ENCODE peak calls at places on chromosomes 2 and 18, in four cellular contexts. E, X, O and L are unnamed samples.

GRCh38 chr2:216351172-216351925 is 20.9 kb downstream of the MARCHF4 start:
- DNase-seq in E (no peak), X (no peak), O (no peak), L (no peak)

GRCh38 chr2:112916625-112917024 is 5.7 kb downstream of the IL37 start:
- DNase-seq in E (no peak), X (no peak), O (no peak), L (no peak)

GRCh38 chr18:43692291-43692690 is 415.0 kb upstream of the SYT4 start:
- DNase-seq in E (no peak), X (no peak), O (no peak), L (no peak)

GRCh38 chr2:74186038-74186437 is 7.4 kb upstream of the MOB1A start:
- DNase-seq in E (no peak), X (no peak), O (no peak), L (peak)

GRCh38 chr2:94966689-94967088 is 58.8 kb upstream of the MAL start:
- DNase-seq in E (no peak), X (no peak), O (no peak), L (no peak)

GRCh38 chr2:54634012-54634411 is 89.5 kb upstream of the EML6 start:
- DNase-seq in E (no peak), X (no peak), O (no peak), L (peak)

GRCh38 chr2:179853108-179853507 is 8.3 kb downstream of the ZNF385B start:
- DNase-seq in E (no peak), X (no peak), O (peak), L (no peak)

GRCh38 chr18:22567794-22568193 is 150.1 kb upstream of the CTAGE1 start:
- DNase-seq in E (no peak), X (no peak), O (no peak), L (peak)

GRCh38 chr2:221264318-221264717 is 307.8 kb downstream of the EPHA4 start:
- DNase-seq in E (no peak), X (no peak), O (no peak), L (no peak)

GRCh38 chr2:211867845-211868361 is 670.7 kb downstream of the ERBB4 start:
- DNase-seq in E (no peak), X (no peak), O (no peak), L (no peak)

GRCh38 chr2:143574069-143574468 is 444.9 kb downstream of the ARHGAP15 start:
- DNase-seq in E (no peak), X (no peak), O (no peak), L (no peak)

GRCh38 chr2:203022751-203023150 is 8.1 kb downstream of the NBEAL1 start:
- DNase-seq in E (no peak), X (no peak), O (no peak), L (no peak)

GRCh38 chr2:127526940-127527804 is 883 bp upstream of the IWS1 start:
- DNase-seq in E (no peak), X (no peak), O (peak), L (peak)

GRCh38 chr2:75310915-75311314 is 111.6 kb upstream of the TACR1 start:
- DNase-seq in E (no peak), X (no peak), O (no peak), L (no peak)

GRCh38 chr18:41989508-41989907 is 34.5 kb downstream of the PIK3C3 start:
- DNase-seq in E (no peak), X (no peak), O (no peak), L (no peak)

GRCh38 chr18:44691148-44691925 is 10.6 kb downstream of the SETBP1 start:
- DNase-seq in E (no peak), X (no peak), O (no peak), L (no peak)

GRCh38 chr18:61308795-61309393 is 24.3 kb upstream of the CDH20 start:
- DNase-seq in E (no peak), X (no peak), O (no peak), L (peak)

GRCh38 chr2:85900366-85900765 is 11.6 kb upstream of the ST3GAL5 start:
- DNase-seq in E (no peak), X (no peak), O (no peak), L (no peak)

GRCh38 chr18:58167073-58167472 is 123.0 kb downstream of the NEDD4L start:
- DNase-seq in E (no peak), X (no peak), O (no peak), L (no peak)

GRCh38 chr2:85799215-85799956 is 45.6 kb downstream of the ATOH8 start:
- DNase-seq in E (no peak), X (no peak), O (no peak), L (no peak)

GRCh38 chr2:168371273-168371992 is 84.6 kb upstream of the CERS6 start:
- DNase-seq in E (no peak), X (no peak), O (no peak), L (peak)

DNA sequence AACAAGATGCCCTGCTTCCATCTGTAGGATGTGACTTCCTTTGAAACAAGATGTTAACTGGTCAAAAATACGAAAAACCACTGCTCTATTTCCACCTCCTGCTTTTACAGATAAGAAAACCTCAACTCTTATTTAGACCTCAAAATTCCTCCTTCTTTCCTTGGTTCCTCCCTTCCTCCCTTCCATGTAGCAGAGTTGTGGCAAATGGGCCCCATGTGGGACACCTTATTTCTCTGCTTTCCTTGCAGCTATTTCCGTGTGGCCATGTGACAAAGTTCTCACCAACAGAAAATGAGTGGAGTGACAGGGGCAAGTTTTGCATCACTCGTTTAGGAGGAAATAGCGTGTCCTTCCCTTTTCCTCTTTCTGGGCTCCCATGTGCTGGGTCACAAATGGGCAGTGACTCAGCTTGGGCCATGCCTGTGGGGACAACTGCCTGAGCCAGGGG is 69.4 kb upstream of the SMAD2 start:
- DNase-seq in E (no peak), X (no peak), O (no peak), L (peak)
- H3K4me3 ChIP-seq in E (no peak), X (no peak), O (no peak), L (no peak)

GRCh38 chr2:69509750-69510140 is 72.5 kb upstream of the NFU1 start:
- DNase-seq in E (no peak), X (no peak), O (no peak), L (no peak)

GRCh38 chr2:69510204-69510603 is 73.0 kb upstream of the NFU1 start:
- DNase-seq in E (no peak), X (no peak), O (no peak), L (no peak)

GRCh38 chr2:69505710-69506109 is 68.5 kb upstream of the NFU1 start:
- DNase-seq in E (no peak), X (no peak), O (no peak), L (no peak)

GRCh38 chr2:69512446-69512845 is 75.2 kb upstream of the NFU1 start:
- DNase-seq in E (no peak), X (no peak), O (no peak), L (no peak)

DNA sequence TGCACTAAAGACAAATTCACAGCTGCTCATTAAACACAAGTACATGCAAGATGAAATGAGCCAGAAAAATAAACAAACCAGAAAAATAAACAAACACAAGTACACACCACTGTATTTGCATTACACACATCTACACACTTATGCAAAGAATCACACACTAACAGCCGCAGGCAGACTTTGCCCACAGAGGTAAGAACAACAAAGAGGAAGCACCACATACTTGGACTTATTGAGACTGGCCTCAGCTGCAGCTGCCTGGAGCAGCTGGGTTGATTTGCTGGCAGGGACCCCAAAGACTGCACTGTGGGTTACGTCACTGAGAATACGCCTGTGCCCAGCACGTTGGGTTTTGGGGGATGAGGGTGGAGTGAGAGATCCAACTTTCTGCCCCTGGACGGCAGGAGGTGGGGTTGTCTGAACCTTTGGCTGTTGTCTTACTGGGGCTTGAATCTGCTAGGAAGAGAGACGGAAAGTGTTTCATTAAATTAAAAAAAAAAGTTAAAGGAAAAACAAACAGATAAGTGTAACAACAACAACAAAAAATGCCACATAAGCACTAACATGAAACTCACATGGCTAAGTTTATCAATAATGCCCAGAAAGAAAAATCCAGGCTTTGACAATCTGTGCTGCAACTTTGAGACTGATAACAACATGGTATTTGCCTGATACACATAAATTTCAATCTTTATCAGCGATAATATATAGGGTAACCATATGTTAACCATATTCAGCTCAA is 71.9 kb upstream of the NFU1 start:
- DNase-seq in E (no peak), X (no peak), O (peak), L (no peak)
- H3K4me3 ChIP-seq in E (no peak), X (no peak), O (no peak), L (no peak)

DNA sequence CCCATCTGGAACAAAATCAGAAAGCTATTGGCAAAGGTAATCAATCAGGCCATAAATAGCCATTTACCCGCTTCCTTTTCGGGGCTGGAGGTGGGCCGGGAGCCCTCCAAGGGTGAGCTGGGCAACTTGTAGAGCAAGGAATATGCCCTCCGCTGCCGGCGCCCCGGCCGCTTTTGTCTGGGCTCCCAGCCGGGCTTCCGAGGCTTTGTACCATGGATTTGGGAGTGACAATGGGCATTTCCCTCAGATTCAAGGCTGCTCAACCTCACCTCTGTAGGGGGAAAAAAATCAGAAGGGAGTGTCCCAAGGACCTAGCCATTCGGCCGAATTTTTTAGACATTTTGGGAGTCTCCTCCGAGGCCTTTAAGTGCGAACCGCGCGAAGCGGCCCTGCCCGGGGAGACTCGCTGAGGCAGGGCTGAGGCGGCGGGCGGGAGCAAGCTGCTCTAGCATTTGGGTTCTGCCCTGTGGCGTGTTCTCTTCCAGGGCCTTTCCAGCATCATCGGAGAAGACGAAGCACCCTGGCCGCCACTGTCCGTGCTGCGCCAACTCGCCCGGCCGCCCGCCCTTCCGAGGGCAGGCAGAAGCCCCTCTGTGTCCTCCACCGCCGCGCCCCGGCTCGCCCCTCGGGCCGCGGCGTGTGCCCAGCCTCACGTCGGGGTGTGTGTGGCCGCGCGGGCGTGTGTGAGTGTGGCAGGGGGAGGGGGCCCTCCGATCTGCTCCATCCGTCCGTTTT is 975 bp upstream of the HOXD9 start:
- DNase-seq in E (no peak), X (no peak), O (no peak), L (no peak)
- H3K4me3 ChIP-seq in E (no peak), X (no peak), O (no peak), L (no peak)

GRCh38 chr2:68371138-68371537 is 6.1 kb downstream of the PLEK start:
- DNase-seq in E (no peak), X (no peak), O (no peak), L (no peak)

GRCh38 chr2:68367918-68368656 is 3.0 kb downstream of the PLEK start:
- DNase-seq in E (no peak), X (no peak), O (no peak), L (no peak)

GRCh38 chr2:68366083-68366560 is 1.0 kb downstream of the PLEK start:
- DNase-seq in E (no peak), X (no peak), O (no peak), L (no peak)

GRCh38 chr2:68369340-68369734 is 4.3 kb downstream of the PLEK start:
- DNase-seq in E (no peak), X (no peak), O (no peak), L (no peak)

DNA sequence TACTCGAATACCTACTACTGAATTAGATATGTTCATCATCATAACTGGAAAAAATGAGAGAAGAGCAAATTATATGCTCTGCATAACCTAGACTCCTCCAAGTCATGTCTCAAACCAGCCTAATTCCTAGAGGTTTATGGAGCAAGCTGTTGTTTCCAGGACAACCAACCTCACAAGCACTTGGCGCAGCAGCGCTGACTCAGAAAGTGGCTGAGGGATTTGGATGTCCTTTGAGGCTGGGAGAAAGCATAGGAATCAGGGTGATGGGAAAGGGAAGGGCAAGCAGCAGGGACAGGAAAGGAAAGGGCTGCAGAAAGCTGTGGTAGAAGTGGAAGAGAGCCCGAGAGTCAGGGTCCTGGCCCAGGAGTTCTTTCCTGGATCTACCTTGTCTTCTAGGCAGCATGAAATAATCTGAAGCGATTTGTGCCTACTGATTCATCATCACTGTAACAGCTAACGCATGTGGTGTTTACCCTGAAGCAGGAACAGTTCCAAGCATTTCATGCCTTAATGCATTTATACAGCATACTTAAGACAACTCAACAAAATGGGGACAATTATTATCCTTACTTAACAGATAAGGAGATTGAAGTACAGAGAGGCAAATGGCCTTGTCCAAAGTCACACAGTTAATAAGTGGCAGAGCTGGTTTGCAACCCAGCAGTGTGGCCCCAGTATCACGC is 3.7 kb downstream of the PLEK start:
- DNase-seq in E (peak), X (no peak), O (no peak), L (no peak)
- H3K4me3 ChIP-seq in E (no peak), X (no peak), O (no peak), L (no peak)

DNA sequence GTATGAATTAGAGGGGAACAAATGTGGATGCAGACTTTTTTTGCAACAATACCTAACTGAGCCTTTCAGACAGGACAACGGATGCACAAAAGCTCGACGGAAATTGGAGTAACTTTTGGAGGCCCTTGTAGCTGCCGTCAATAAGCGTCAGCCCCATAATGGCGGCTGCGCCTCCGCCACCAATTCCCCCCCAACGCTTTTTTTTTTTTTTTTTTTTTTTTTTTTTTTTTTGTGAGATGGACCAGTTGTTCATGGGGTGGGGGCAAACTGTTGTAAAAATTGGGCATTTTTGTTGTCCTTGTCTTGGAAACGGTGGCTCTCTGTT is 138.4 kb upstream of the SIX3 start:
- DNase-seq in E (no peak), X (no peak), O (no peak), L (no peak)
- H3K4me3 ChIP-seq in E (no peak), X (no peak), O (no peak), L (no peak)

GRCh38 chr2:28567076-28567471 is 71.2 kb downstream of the PLB1 start:
- DNase-seq in E (no peak), X (no peak), O (no peak), L (no peak)
- H3K4me3 ChIP-seq in E (peak), X (peak), O (peak), L (peak)